ENCODE peak calls at places on chromosome 21, in five cellular contexts. D is tibial nerve, Y is right lobe of liver, K is ovary, O is A549. C is an unnamed sample.

GRCh38 chr21:38771536-38771935 is 34.2 kb upstream of the ETS2 start:
- DNase-seq in K (no peak), D (no peak), Y (no peak), O (no peak), C (no peak)

GRCh38 chr21:34701726-34702125 is 32.9 kb downstream of the CLIC6 start:
- DNase-seq in Y (no peak), O (no peak), D (no peak), K (no peak), C (no peak)

GRCh38 chr21:46009951-46010655 is 28.5 kb downstream of the COL6A1 start:
- DNase-seq in D (no peak), K (peak), O (no peak), Y (peak), C (no peak)

GRCh38 chr21:43355925-43356289 is 71.0 kb downstream of the SIK1 start:
- DNase-seq in Y (no peak), D (no peak), K (no peak), O (no peak), C (no peak)

GRCh38 chr21:38997051-38997450 is 186.2 kb downstream of the PSMG1 start:
- DNase-seq in O (no peak), K (no peak), Y (no peak), D (no peak), C (no peak)

GRCh38 chr21:44303490-44303981 is 3.7 kb downstream of the PFKL start:
- DNase-seq in D (no peak), O (no peak), Y (peak), K (no peak), C (no peak)

GRCh38 chr21:45889961-45890360 is 91.6 kb upstream of the COL6A1 start:
- DNase-seq in D (no peak), O (no peak), Y (peak), K (no peak), C (no peak)

GRCh38 chr21:40680311-40680710 is 166.6 kb downstream of the DSCAM start:
- DNase-seq in O (no peak), D (no peak), Y (no peak), K (no peak), C (no peak)

GRCh38 chr21:46150073-46150472 is 5.3 kb downstream of the FTCD start:
- DNase-seq in D (peak), Y (peak), K (peak), O (no peak), C (no peak)

GRCh38 chr21:15172963-15173362 is 108.2 kb upstream of the NRIP1 start:
- DNase-seq in O (no peak), K (no peak), Y (no peak), D (no peak), C (no peak)

GRCh38 chr21:15174923-15175322 is 110.1 kb upstream of the NRIP1 start:
- DNase-seq in D (no peak), K (no peak), O (no peak), Y (no peak), C (no peak)

GRCh38 chr21:15170614-15171013 is 105.8 kb upstream of the NRIP1 start:
- DNase-seq in D (no peak), Y (no peak), K (no peak), O (no peak), C (no peak)

DNA sequence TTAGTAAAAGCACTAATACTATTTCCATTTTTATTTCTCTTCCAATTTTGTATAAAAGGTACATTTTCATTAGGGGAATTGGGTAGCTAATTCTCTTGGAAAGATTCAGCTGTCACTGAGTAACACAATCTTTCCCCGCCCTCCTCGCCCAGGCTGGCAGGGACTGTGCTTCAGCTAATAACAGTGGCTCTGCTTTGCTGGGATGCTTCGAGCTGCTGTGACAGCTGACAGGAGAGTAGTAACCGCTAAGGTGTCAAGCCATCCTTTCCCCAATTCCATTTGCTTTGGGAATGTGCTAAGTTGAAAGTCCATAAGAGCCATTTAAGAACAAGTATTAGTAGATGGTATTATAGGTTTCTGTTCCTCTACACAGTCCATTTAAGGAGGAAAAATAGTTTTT is 106.7 kb upstream of the NRIP1 start:
- DNase-seq in D (no peak), Y (no peak), K (no peak), O (no peak), C (no peak)
- TF ChIP-seq POLR2A in D (no peak), Y (no peak), K (no peak), O (no peak), C (no peak)

GRCh38 chr21:36134820-36135390 is at the start of gene CBR3:
- DNase-seq in Y (peak), K (peak), O (peak), D (peak), C (peak)

GRCh38 chr21:36132691-36133090 is 2.2 kb upstream of the CBR3 start:
- DNase-seq in K (no peak), Y (no peak), O (no peak), D (no peak), C (no peak)

GRCh38 chr21:36141513-36141925 is 6.6 kb downstream of the CBR3 start:
- DNase-seq in D (peak), Y (peak), K (peak), O (peak), C (peak)

GRCh38 chr21:36135391-36136094 is 664 bp downstream of the CBR3 start:
- DNase-seq in O (peak), K (peak), Y (peak), D (peak), C (peak)
- TF ChIP-seq POLR2A in O (no peak), K (peak), Y (no peak), D (peak), C (peak)

DNA sequence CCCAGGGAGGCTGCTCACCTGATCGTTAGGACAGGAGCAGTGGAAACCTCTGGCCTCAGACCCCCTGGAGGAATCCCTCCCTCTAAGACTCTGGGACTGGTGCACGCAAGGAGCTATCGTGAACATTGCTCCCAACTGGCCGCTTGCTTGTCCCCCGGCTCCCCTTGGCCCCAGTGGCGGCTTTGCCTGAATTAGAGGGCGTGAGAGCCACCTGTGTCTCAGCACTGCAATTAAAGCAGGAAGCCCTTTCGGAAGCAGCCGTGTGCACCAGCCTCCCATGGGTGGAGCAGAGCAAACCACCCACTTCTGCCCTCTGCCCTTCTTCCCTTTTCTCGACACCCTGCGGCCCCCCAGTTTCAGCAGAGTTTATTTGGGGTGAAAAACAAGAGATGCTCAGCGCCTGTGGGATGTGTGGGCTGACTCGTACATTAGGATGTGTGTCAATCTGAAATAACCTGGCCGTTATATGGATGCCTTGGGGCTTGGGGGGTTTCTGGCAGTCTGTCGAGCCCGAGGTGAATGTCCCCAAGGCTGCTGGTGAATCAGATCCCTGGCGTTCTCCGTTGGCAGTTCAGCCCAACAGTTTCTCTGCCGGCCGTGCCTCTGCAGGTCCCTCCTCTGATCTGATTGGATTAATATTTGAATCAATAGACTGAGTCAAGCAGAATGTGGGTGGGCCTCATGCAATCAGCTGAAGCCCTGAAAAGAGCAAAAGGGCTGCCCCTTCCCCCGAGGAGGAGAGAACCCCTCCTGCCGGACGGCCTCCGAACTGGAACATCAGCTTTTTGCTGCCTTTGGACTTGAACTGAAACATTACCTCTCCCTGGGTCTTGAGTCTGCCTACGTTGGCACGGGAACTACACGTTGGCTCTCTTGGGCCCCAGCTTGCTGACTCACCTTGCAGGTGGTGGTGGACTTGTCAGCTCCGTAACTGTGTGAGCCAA is 7.3 kb upstream of the UMODL1 start:
- DNase-seq in D (no peak), O (no peak), Y (peak), K (no peak), C (no peak)
- TF ChIP-seq POLR2A in D (no peak), O (no peak), Y (no peak), K (no peak), C (no peak)

DNA sequence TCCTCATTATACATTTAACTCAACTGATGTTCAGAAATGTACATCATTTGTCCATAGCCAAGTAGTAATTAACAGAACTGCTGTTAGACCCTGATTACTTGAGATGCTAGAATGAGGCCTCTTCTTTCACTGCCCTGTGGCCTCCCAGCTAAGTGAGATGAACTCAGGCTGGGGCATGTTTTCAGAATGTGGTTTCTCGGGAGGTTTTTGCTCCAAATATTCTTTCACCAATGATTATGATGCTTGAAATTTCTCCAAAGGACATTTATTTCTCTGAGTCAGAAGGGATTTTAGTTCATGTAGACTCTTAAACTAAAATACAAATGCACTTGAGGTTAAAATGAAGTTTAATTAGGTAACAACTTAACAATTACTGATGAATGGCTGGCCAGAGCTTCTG is 34.6 kb upstream of the ADAMTS5 start:
- DNase-seq in O (no peak), Y (no peak), K (no peak), D (no peak), C (no peak)
- TF ChIP-seq POLR2A in O (no peak), Y (no peak), K (no peak), D (no peak), C (no peak)

GRCh38 chr21:37522641-37523295 is 156.2 kb downstream of the DYRK1A start:
- DNase-seq in O (no peak), D (no peak), Y (no peak), K (no peak), C (no peak)
- TF ChIP-seq POLR2A in O (no peak), D (no peak), Y (no peak), K (no peak), C (no peak)

GRCh38 chr21:36992671-36993070 is 13.8 kb upstream of the RIPPLY3 start:
- DNase-seq in O (no peak), D (no peak), Y (no peak), K (peak), C (no peak)
- TF ChIP-seq POLR2A in O (no peak), D (no peak), Y (no peak), K (no peak), C (no peak)

GRCh38 chr21:32412162-32412997 is at the start of gene EVA1C:
- DNase-seq in O (peak), K (peak), Y (peak), D (peak), C (peak)
- TF ChIP-seq POLR2A in O (peak), K (peak), Y (peak), D (peak), C (peak)

GRCh38 chr21:29205009-29205408 is 74.6 kb downstream of the MAP3K7CL start:
- DNase-seq in K (no peak), D (no peak), O (no peak), Y (no peak), C (no peak)
- TF ChIP-seq POLR2A in K (no peak), D (no peak), O (no peak), Y (no peak), C (no peak)

GRCh38 chr21:17782051-17782450 is 37.1 kb downstream of the C21orf91 start:
- DNase-seq in K (no peak), Y (no peak), O (no peak), D (no peak), C (no peak)
- TF ChIP-seq POLR2A in K (no peak), Y (no peak), O (no peak), D (no peak), C (no peak)

C was measured in H54.